ENCODE peak calls at places on chromosome 1, in four cellular contexts. F, T, O and B are unnamed samples.

GRCh38 chr1:58929667-58930325 is 145.9 kb upstream of the JUN start:
- DNase-seq in F (no peak), T (no peak), O (peak), B (no peak)

GRCh38 chr1:222454782-222455181 is 93.1 kb downstream of the HHIPL2 start:
- DNase-seq in T (no peak), F (no peak), O (no peak), B (no peak)

GRCh38 chr1:1337793-1338147 is 6.7 kb downstream of the TAS1R3 start:
- DNase-seq in F (no peak), T (no peak), O (peak), B (peak)

GRCh38 chr1:9128161-9128519 is 762 bp downstream of the GPR157 start:
- DNase-seq in F (peak), T (peak), O (no peak), B (no peak)

GRCh38 chr1:204819495-204819894 is 51.2 kb upstream of the NFASC start:
- DNase-seq in O (no peak), T (no peak), F (no peak), B (no peak)

GRCh38 chr1:103187673-103188072 is 79.4 kb upstream of the COL11A1 start:
- DNase-seq in O (no peak), F (no peak), T (no peak), B (no peak)

GRCh38 chr1:52403566-52404115 is 582 bp downstream of the ORC1 start:
- DNase-seq in T (no peak), O (peak), F (no peak), B (peak)

GRCh38 chr1:96962807-96963206 is 241.2 kb downstream of the PTBP2 start:
- DNase-seq in O (no peak), T (no peak), F (no peak), B (no peak)

GRCh38 chr1:94805912-94806311 is 14.2 kb upstream of the SLC44A3 start:
- DNase-seq in F (peak), O (peak), T (no peak), B (peak)

GRCh38 chr1:147665521-147665920 is 4.8 kb downstream of the ACP6 start:
- DNase-seq in T (no peak), O (no peak), F (no peak), B (no peak)

DNA sequence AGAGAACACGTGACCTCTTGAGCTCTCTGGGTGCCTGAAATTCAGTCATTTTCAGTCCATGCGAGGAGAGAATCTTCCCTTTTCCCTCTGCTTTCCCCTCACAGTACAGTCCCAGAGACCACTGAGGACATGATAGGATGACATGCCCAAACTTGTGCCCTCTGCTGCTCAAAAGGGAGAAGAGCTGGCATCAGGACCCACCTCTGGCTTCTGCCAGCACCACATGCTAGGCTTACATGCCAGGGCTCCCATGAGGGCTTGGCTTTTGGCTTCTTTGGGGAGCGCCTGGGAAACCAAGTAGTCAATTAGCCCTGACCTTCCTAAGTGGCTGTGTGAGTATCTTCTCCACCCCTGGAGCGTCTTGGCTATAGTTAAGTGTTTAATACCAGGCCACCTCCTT is 13.8 kb upstream of the KCNQ4 start:
- DNase-seq in T (peak), F (no peak), O (peak), B (no peak)
- TF ChIP-seq CTCF in T (no peak), F (no peak), O (no peak), B (no peak)

GRCh38 chr1:17338706-17339493 is 30.9 kb downstream of the PADI4 start:
- DNase-seq in T (no peak), F (no peak), O (no peak), B (no peak)
- TF ChIP-seq CTCF in T (no peak), F (no peak), O (no peak), B (no peak)

GRCh38 chr1:91836307-91837056 is 49.5 kb downstream of the TGFBR3 start:
- DNase-seq in F (no peak), T (no peak), O (no peak), B (no peak)
- TF ChIP-seq CTCF in F (no peak), T (no peak), O (no peak), B (no peak)

GRCh38 chr1:161787355-161787754 is 21.2 kb downstream of the ATF6 start:
- DNase-seq in T (no peak), O (no peak), F (no peak), B (no peak)
- TF ChIP-seq CTCF in T (no peak), O (no peak), F (no peak), B (no peak)

GRCh38 chr1:33147997-33148314 is 33.9 kb downstream of the TRIM62 start:
- DNase-seq in F (no peak), T (no peak), O (peak), B (no peak)
- TF ChIP-seq CTCF in F (peak), T (no peak), O (peak), B (peak)

GRCh38 chr1:236066054-236066453 is 1.2 kb upstream of the NID1 start:
- DNase-seq in T (no peak), O (no peak), F (no peak), B (no peak)

GRCh38 chr1:236065509-236066005 is 667 bp upstream of the NID1 start:
- DNase-seq in F (no peak), T (no peak), O (no peak), B (no peak)

GRCh38 chr1:236063551-236063918 is 1.4 kb downstream of the NID1 start:
- DNase-seq in T (no peak), O (no peak), F (no peak), B (no peak)

GRCh38 chr1:236063919-236064673 is 794 bp downstream of the NID1 start:
- DNase-seq in O (peak), F (peak), T (peak), B (peak)

DNA sequence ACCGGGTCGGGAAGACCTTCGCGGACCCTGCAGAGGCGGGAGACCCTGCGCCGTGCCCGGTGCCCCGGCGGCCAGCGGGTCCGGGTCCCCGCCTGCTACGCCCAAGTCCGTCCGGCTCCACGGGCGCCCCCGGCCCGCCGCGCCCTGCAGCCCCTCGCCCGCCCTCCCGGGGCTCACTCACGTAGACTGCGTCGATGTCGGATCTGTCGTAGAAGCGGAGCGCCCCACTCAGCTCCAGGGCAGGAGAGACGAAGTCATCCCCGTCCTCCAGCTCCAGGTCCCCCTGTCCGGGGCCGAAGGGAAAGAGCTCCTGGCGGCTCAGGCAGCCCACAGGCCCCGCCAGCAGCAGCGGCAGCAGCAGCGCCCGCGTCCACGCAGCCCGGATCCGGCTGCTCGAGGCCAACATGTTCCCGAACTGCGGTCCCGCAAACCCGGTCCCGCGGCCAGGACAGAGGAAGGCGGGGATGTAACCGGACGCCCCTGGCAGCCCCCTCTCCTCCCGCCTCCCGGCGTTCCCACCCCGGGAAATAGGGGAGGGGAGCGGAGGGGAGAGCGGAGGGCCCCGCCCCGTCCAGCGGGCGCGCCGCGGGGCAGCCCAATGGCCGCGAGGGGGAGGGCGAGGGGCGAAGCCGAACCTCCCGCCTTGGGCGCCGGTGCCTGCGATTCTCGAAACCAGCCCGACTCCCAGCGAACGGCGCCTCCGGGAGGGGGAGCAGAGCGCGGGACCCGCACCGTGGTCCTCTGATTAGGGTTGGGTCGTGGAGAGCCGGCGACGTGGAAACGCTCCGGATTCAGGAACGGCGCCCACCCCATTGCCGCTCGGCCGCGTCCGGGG is at the start of gene NID1:
- DNase-seq in T (peak), F (peak), O (peak), B (peak)
- TF ChIP-seq CTCF in T (no peak), F (no peak), O (no peak), B (peak)

DNA sequence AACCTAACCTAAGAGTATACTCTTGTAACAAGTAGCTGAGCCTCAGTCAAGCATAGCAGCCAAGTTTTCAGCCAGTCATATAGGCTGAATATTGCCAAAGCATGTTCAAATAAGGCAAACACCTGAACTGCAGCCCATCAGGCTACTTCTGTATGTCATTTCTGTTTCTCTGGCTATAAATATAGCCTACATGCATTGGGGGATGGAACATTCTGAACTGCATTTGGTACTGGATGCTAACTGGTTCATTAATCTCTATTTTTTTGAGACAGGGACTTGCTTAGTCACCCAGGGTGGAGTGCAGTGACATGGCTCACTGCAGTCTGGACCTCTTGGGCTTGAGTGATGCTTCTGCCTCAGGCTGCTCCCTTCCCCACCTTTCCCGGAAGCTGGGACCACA is 37.3 kb downstream of the MAST2 start:
- DNase-seq in F (no peak), O (no peak), T (no peak), B (peak)
- TF ChIP-seq CTCF in F (no peak), O (no peak), T (no peak), B (no peak)

DNA sequence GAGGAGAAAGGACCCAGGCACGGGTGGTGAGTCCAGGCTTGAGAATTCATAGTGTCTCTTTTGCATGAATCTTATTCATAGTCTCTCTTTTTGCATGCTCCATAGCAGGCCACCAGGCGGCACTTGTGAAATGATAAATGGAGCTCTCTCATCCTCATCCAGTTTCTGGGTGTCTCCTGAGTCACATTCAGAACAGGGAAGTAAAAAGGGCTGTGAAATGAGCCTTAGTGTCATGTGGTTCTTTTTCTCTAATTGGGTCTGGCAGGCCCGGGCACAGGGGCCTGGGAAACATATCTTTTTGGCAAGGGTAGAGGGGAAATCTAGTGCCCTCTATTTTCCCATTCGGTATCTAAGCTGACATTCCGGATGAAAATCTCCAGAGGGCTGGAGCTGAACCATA is 19.1 kb upstream of the NCF2 start:
- DNase-seq in F (no peak), T (peak), O (peak), B (peak)
- TF ChIP-seq CTCF in F (peak), T (no peak), O (no peak), B (peak)

DNA sequence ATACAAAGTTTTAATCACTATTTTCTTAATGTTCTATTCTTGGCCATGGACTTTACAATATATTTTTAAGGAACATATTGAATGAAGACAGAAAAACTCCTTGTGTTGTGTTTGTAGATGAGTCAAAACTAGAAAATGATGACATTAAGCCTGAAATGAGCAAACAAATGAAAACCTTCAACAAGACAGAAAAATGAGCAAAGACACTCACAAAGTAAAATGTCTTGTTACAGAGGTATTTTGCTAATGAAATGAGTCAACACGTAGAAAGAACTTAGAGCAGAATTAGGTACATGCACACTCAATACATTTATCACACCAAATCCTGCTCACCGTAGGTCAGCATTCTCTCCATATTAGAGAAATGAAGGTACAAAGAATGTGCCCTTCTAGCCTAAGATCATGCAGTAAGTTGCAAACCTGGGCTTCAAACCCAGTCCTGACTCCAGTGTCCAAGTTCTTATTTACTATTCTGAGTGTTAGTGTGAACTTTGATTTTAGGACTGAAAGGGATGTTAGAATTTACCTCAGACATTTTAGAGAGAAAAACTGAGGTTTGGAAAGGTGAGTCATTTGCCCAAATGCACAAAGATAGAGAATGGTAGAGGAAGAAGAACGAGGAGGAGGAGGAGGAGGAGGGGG is 133.9 kb upstream of the SGIP1 start:
- DNase-seq in T (no peak), O (no peak), F (no peak), B (no peak)
- TF ChIP-seq CTCF in T (no peak), O (no peak), F (no peak), B (no peak)

GRCh38 chr1:53592521-53592982 is 133.4 kb downstream of the DMRTB1 start:
- DNase-seq in T (no peak), O (no peak), F (no peak), B (no peak)
- TF ChIP-seq CTCF in T (no peak), O (no peak), F (no peak), B (no peak)